ENCODE peak calls at places on chromosome 13, in ten cellular contexts. T, K, L, N, I, R, Z, E, P and Y are unnamed samples.

GRCh38 chr13:82847595-82847994 is 1034.7 kb downstream of the SLITRK1 start:
- DNase-seq in E (no peak), P (no peak), R (no peak), L (no peak), Z (peak), N (no peak), K (no peak), I (no peak), T (no peak), Y (no peak)

GRCh38 chr13:19643652-19644051 is 10.2 kb downstream of the MPHOSPH8 start:
- DNase-seq in R (no peak), E (no peak), I (no peak), N (no peak), Z (no peak), K (no peak), L (no peak), T (no peak), P (no peak), Y (no peak)

GRCh38 chr13:94128430-94128829 is 351.1 kb downstream of the DCT start:
- DNase-seq in L (no peak), P (no peak), K (no peak), I (no peak), E (no peak), T (no peak), Z (peak), R (no peak), N (no peak), Y (no peak)

GRCh38 chr13:101594936-101595335 is 142.5 kb downstream of the ITGBL1 start:
- DNase-seq in P (no peak), N (no peak), R (no peak), L (no peak), E (no peak), Z (no peak), I (no peak), T (no peak), K (no peak), Y (no peak)

GRCh38 chr13:21445759-21446158 is 13.3 kb downstream of the ZDHHC20 start:
- DNase-seq in T (no peak), R (no peak), I (no peak), P (no peak), E (no peak), L (no peak), Z (no peak), N (no peak), K (no peak), Y (no peak)

GRCh38 chr13:100987993-100988392 is 313.4 kb upstream of the TMTC4 start:
- DNase-seq in T (peak), E (peak), I (peak), L (no peak), N (no peak), P (no peak), Z (no peak), K (no peak), R (peak), Y (peak)

GRCh38 chr13:80341771-80342271 is 895 bp upstream of the SPRY2 start:
- DNase-seq in R (peak), K (no peak), I (peak), N (no peak), T (peak), P (peak), Z (no peak), E (peak), L (no peak), Y (peak)

GRCh38 chr13:93577105-93577504 is 350.5 kb downstream of the GPC6 start:
- DNase-seq in N (no peak), L (no peak), K (no peak), R (no peak), E (no peak), Z (no peak), P (no peak), I (no peak), T (no peak), Y (no peak)

GRCh38 chr13:98456423-98456845 is 120.5 kb downstream of the STK24 start:
- DNase-seq in I (no peak), T (no peak), P (no peak), E (no peak), L (no peak), N (no peak), K (no peak), Z (no peak), R (no peak), Y (no peak)

GRCh38 chr13:95624020-95624419 is 20.5 kb downstream of the DZIP1 start:
- DNase-seq in T (peak), E (peak), N (no peak), R (peak), L (no peak), I (peak), Z (no peak), K (no peak), P (peak), Y (peak)

GRCh38 chr13:109789262-109789661 is 2.9 kb upstream of the IRS2 start:
- DNase-seq in P (no peak), Z (no peak), L (no peak), E (no peak), T (no peak), K (no peak), I (no peak), N (no peak), R (no peak), Y (no peak)

GRCh38 chr13:35723061-35723461 is 246.6 kb upstream of the MAB21L1 start:
- DNase-seq in L (no peak), Z (no peak), I (no peak), P (no peak), K (no peak), E (peak), R (peak), N (no peak), T (peak), Y (no peak)

GRCh38 chr13:45132384-45133064 is 12.2 kb downstream of the GTF2F2 start:
- DNase-seq in Z (no peak), R (no peak), P (no peak), L (no peak), T (no peak), I (no peak), K (no peak), E (no peak), N (no peak), Y (no peak)

GRCh38 chr13:29504691-29505090 is 90.8 kb downstream of the SLC7A1 start:
- DNase-seq in P (no peak), T (no peak), I (no peak), Z (no peak), N (no peak), K (no peak), L (no peak), R (no peak), E (no peak), Y (no peak)

GRCh38 chr13:28438598-28439334 is 56.2 kb downstream of the FLT1 start:
- DNase-seq in T (no peak), N (no peak), K (no peak), I (no peak), R (no peak), Z (no peak), P (no peak), E (no peak), L (no peak), Y (peak)

GRCh38 chr13:110396913-110397379 is 89.9 kb downstream of the COL4A2 start:
- DNase-seq in L (no peak), R (peak), I (no peak), N (no peak), T (peak), K (no peak), Z (peak), E (peak), P (no peak), Y (no peak)

GRCh38 chr13:46304546-46304945 is 82.5 kb downstream of the RUBCNL start:
- DNase-seq in I (no peak), R (no peak), Z (no peak), L (no peak), E (no peak), N (no peak), K (no peak), P (no peak), T (no peak), Y (no peak)

GRCh38 chr13:77820431-77821149 is 98.0 kb downstream of the EDNRB start:
- DNase-seq in K (no peak), N (no peak), T (no peak), R (no peak), Z (no peak), L (no peak), E (peak), P (no peak), I (no peak), Y (no peak)

GRCh38 chr13:51644649-51645048 is 60.4 kb downstream of the WDFY2 start:
- DNase-seq in Z (no peak), T (peak), L (no peak), P (no peak), N (no peak), K (no peak), E (peak), R (peak), I (no peak), Y (no peak)